ENCODE peak calls at places on chromosomes 16 and 17, in four cellular contexts. S is GM23248, Y is K562, T is PC-9. I is an unnamed sample.

GRCh38 chr17:79783891-79784290 is 5.9 kb downstream of the CBX2 start:
- DNase-seq in S (no peak), Y (no peak), T (no peak), I (no peak)

GRCh38 chr17:58317421-58318064 is 11.1 kb downstream of the TSPOAP1 start:
- DNase-seq in S (peak), Y (peak), T (peak), I (peak)

GRCh38 chr17:31631759-31632158 is 227.3 kb downstream of the COPRS start:
- DNase-seq in S (no peak), Y (no peak), T (no peak), I (no peak)

GRCh38 chr17:78541488-78542237 is 35.5 kb downstream of the DNAH17 start:
- DNase-seq in S (peak), Y (peak), T (peak), I (no peak)

GRCh38 chr17:73791121-73791520 is 146.9 kb upstream of the SDK2 start:
- DNase-seq in S (no peak), Y (no peak), T (no peak), I (no peak)

GRCh38 chr17:22303865-22304264 is 611.5 kb downstream of the KCNJ18 start:
- DNase-seq in S (no peak), Y (no peak), T (no peak), I (no peak)

GRCh38 chr16:31125844-31126243 is 8.4 kb downstream of the KAT8 start:
- DNase-seq in S (no peak), Y (no peak), T (no peak), I (no peak)

GRCh38 chr17:33369876-33370275 is 76.8 kb upstream of the ASIC2 start:
- DNase-seq in S (no peak), Y (no peak), T (no peak), I (no peak)

GRCh38 chr16:71917900-71918299 is 22.6 kb downstream of the IST1 start:
- DNase-seq in S (peak), Y (no peak), T (no peak), I (no peak)

GRCh38 chr17:43125967-43126910 is 1.1 kb upstream of the BRCA1 start:
- DNase-seq in S (no peak), Y (peak), T (no peak), I (peak)

GRCh38 chr16:4915226-4915761 is 21.7 kb downstream of the PPL start:
- DNase-seq in S (peak), Y (no peak), T (peak), I (no peak)

GRCh38 chr17:51630101-51630671 is 369.8 kb downstream of the UTP18 start:
- DNase-seq in S (no peak), Y (no peak), T (no peak), I (no peak)

GRCh38 chr16:75113046-75113491 is 3.5 kb downstream of the LDHD start:
- DNase-seq in S (no peak), Y (no peak), T (no peak), I (no peak)

GRCh38 chr16:49278944-49279725 is 2.5 kb downstream of the CBLN1 start:
- DNase-seq in S (no peak), Y (no peak), T (no peak), I (no peak)

GRCh38 chr17:80982426-80982974 is 9.1 kb upstream of the CHMP6 start:
- DNase-seq in S (no peak), Y (no peak), T (no peak), I (no peak)

GRCh38 chr16:52696126-52696525 is 149.2 kb upstream of the TOX3 start:
- DNase-seq in S (no peak), Y (no peak), T (no peak), I (no peak)

GRCh38 chr16:89193021-89193575 is 7.2 kb downstream of the SLC22A31 start:
- DNase-seq in S (peak), Y (peak), T (peak), I (peak)

GRCh38 chr16:67400901-67401300 is 7.6 kb upstream of the TPPP3 start:
- DNase-seq in S (no peak), Y (no peak), T (no peak), I (no peak)

GRCh38 chr16:48334325-48334724 is 50.9 kb downstream of the SIAH1 start:
- DNase-seq in S (no peak), Y (no peak), T (no peak), I (no peak)

GRCh38 chr16:3536851-3537250 is 36.0 kb downstream of the CLUAP1 start:
- DNase-seq in S (peak), Y (no peak), T (no peak), I (no peak)

GRCh38 chr17:50163846-50164696 is 1.7 kb upstream of the SGCA start:
- DNase-seq in S (no peak), Y (no peak), T (no peak), I (no peak)

GRCh38 chr17:75271955-75272847 is 1.2 kb upstream of the MIF4GD start:
- DNase-seq in S (peak), Y (no peak), T (no peak), I (peak)

GRCh38 chr17:75271233-75271954 is 363 bp upstream of the MIF4GD start:
- DNase-seq in S (peak), Y (peak), T (peak), I (peak)

GRCh38 chr17:75270966-75271232 is at the start of gene MIF4GD:
- DNase-seq in S (no peak), Y (no peak), T (no peak), I (no peak)

GRCh38 chr17:75268931-75269330 is 2.1 kb downstream of the MIF4GD start:
- DNase-seq in S (peak), Y (no peak), T (no peak), I (no peak)

DNA sequence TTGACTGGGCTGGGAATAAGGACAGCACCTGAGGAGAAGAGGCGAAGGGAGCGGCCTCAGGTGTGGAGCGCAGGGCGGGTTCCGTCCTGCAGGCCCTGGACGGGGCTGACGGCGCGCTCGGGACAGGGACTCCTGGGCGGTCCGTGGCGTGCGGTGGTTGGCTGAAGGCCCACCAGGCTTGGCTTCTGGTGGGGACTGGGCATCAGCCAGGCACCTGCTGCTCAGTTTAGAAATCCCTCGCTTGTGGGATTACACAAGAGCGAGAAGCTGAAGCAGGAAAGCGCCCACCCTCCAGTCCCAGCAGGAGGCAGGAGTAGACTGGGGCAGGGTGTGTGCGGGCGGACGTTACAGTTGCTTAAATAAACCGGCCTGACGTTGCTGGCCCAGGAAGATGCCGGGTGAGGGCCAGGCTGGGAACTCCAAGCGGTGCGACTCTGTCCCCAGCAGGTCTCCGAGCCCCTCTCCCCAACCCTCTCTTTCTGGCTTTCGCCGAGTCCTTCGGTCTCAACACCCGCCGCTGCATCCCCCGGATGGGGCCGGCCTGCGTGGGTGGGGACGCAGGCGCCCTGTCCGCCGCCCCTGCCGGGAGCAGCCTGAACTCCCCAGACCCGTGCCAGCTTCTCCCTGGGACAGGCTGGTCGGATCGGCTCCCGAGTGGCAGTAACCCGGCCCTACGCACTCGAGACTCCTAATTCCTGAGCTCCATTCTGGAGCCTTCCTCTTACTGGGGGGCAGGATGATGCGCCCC is 639 bp downstream of the MIF4GD start:
- DNase-seq in S (peak), Y (peak), T (peak), I (peak)
- TF ChIP-seq EZH2 in S (no peak), Y (no peak), T (no peak), I (no peak)

GRCh38 chr16:62066747-62067146 is 30.5 kb upstream of the CDH8 start:
- DNase-seq in S (no peak), Y (no peak), T (no peak), I (no peak)
- TF ChIP-seq EZH2 in S (no peak), Y (no peak), T (no peak), I (no peak)

GRCh38 chr17:29445844-29446243 is 55.7 kb downstream of the TAOK1 start:
- DNase-seq in S (no peak), Y (no peak), T (no peak), I (no peak)

GRCh38 chr17:29444589-29444988 is 54.4 kb downstream of the TAOK1 start:
- DNase-seq in S (peak), Y (no peak), T (no peak), I (no peak)

GRCh38 chr17:29451338-29451737 is 61.2 kb downstream of the TAOK1 start:
- DNase-seq in S (no peak), Y (no peak), T (no peak), I (no peak)

DNA sequence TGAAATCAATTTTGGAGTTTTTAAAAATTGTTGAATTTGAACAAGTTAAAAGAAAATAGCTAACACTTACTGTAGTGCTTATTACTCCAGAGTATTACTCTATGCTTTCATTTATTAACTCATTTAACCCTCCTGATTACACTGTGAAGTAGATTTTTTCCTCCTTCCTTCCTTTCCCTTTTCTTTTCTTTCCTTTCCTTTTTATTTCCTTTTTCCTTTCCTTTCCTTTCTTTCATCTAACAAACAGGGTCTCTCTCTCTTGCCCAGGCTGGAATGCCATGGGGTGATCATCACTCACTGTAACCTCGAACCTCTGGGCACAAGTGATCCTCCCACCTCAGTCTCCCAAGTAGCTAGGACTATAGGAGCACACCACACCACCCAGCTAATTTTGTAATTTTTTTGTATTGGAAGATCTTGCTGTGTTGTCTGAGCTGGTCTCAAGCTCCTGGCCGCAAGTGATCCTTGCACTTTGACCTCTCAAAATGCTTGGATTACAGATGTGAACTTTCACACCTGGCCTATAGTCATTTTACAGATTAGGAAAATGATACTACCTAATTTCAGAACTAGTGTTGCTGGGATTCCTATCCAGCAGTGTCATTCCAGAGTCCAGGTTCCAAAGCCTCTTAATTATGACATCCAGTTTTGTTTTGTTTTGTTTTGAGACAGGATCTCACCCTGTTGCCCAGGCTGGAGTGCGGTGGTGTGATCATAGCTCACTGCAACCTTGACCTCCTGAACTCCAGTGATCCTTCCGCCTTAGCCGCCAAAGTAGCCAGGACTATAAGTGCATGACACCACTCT is 59.9 kb downstream of the TAOK1 start:
- DNase-seq in S (no peak), Y (no peak), T (no peak), I (no peak)
- TF ChIP-seq EZH2 in S (no peak), Y (no peak), T (no peak), I (no peak)

DNA sequence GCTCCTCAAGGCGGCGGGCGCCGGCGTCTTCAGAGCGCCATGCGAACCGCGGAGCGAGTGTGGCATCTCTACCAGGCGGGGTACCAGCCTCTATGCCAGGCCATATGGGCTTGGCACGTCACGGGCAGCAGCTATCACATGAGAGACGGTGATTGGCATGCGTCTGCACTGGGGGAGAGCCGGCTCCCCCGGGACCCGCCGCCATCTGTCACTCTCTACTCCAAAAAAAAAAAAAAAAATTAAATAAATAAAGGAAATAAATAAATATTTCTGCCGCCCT is at the start of gene NEUROD2:
- DNase-seq in S (no peak), Y (no peak), T (no peak), I (no peak)
- TF ChIP-seq EZH2 in S (no peak), Y (no peak), T (no peak), I (no peak)

GRCh38 chr17:39606434-39607056 is 1.2 kb downstream of the NEUROD2 start:
- DNase-seq in S (no peak), Y (no peak), T (no peak), I (no peak)

GRCh38 chr17:39605492-39606433 is 2.0 kb downstream of the NEUROD2 start:
- DNase-seq in S (no peak), Y (no peak), T (no peak), I (no peak)

GRCh38 chr17:39603304-39604016 is 4.3 kb downstream of the NEUROD2 start:
- DNase-seq in S (no peak), Y (no peak), T (no peak), I (no peak)

GRCh38 chr17:39607057-39607850 is 466 bp downstream of the NEUROD2 start:
- DNase-seq in S (no peak), Y (no peak), T (no peak), I (no peak)

DNA sequence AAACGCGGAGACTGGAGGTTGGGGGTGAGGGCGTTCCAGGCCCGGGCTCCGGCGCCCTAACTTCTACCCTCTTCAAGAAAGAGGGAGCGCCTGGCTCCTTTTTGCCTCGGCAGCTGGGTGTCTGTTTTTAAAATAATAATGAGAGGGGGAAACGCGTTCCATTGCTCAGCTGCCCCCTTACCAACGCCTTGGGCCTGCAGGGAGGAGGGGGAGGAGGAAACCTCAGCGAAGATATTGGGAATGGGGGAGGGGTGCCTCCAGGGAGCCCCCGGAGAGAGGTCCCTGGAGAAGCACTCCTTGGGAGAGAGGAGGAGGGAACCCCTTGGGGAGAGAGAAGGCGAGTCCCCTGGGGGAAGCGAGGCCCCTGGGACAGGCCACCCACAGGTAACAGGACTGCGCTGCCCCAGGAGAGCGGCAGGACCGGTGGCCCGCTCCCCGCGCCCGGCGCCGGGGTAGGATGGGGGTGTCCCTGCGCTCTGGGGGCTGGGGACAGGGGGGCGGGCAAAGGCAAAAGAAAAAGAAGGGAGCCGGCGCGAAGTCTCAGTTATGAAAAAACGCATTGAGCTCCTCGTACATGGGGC is 2.7 kb downstream of the NEUROD2 start:
- DNase-seq in S (no peak), Y (no peak), T (no peak), I (no peak)
- TF ChIP-seq EZH2 in S (no peak), Y (no peak), T (no peak), I (no peak)

DNA sequence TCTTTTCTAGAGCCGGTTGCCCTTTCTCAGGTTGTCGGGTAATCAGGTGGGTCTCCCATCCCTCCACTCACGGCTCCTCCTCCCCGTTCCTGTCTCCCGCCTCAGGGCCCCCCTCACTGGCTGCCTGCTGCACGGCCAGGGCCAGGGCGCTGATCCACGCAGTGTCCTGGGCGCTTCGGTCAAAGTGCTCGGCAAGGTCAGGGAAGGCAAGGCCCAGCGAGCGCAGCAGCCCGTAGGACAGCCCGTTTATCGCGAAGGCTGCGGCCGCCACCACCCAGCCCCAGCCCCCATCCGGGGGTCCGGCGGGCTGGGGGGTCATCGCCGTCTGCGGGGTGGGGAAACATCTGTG is 723 bp downstream of the SLC16A11 start:
- DNase-seq in S (no peak), Y (no peak), T (no peak), I (peak)
- TF ChIP-seq EZH2 in S (peak), Y (no peak), T (no peak), I (no peak)

GRCh38 chr16:54171855-54172537 is 114.6 kb downstream of the IRX3 start:
- DNase-seq in S (peak), Y (no peak), T (peak), I (no peak)
- TF ChIP-seq EZH2 in S (no peak), Y (peak), T (no peak), I (no peak)